ENCODE peak calls at places on chromosome 7, in four cellular contexts. J, V, F and U are unnamed samples.

GRCh38 chr7:30594055-30594539 is 581 bp upstream of the GARS1 start:
- DNase-seq in J (peak), V (peak), F (peak), U (no peak)

GRCh38 chr7:12861070-12861469 is 173.6 kb downstream of the ARL4A start:
- DNase-seq in F (no peak), V (no peak), J (no peak), U (no peak)

GRCh38 chr7:154424370-154424769 is 372.2 kb downstream of the DPP6 start:
- DNase-seq in V (no peak), F (no peak), J (no peak), U (no peak)

GRCh38 chr7:134870781-134871180 is 91.3 kb downstream of the CALD1 start:
- DNase-seq in J (no peak), V (no peak), F (no peak), U (no peak)

GRCh38 chr7:77940647-77941046 is 142.1 kb downstream of the PHTF2 start:
- DNase-seq in J (peak), F (no peak), V (peak), U (peak)

GRCh38 chr7:144063710-144064109 is 5.9 kb upstream of the OR2A25 start:
- DNase-seq in V (no peak), F (no peak), J (peak), U (no peak)

GRCh38 chr7:1318661-1319060 is 86.0 kb downstream of the UNCX start:
- DNase-seq in V (no peak), J (no peak), F (no peak), U (no peak)

GRCh38 chr7:155804431-155804831 is 7.8 kb downstream of the SHH start:
- DNase-seq in J (no peak), V (no peak), F (no peak), U (no peak)

GRCh38 chr7:79084423-79084822 is 369.0 kb downstream of the MAGI2 start:
- DNase-seq in J (no peak), F (no peak), V (no peak), U (no peak)

GRCh38 chr7:21616796-21617436 is 74.1 kb downstream of the DNAH11 start:
- DNase-seq in V (no peak), J (peak), F (no peak), U (no peak)

GRCh38 chr7:23247602-23248335 is 1.2 kb downstream of the GPNMB start:
- DNase-seq in F (no peak), V (no peak), J (no peak), U (peak)

GRCh38 chr7:137996386-137996851 is 5.5 kb downstream of the CREB3L2 start:
- DNase-seq in V (no peak), J (no peak), F (no peak), U (no peak)

GRCh38 chr7:90701021-90701420 is 104.9 kb downstream of the CDK14 start:
- DNase-seq in F (no peak), J (peak), V (peak), U (no peak)

GRCh38 chr7:149005427-149006344 is 22.6 kb downstream of the PDIA4 start:
- DNase-seq in J (peak), V (peak), F (peak), U (peak)

GRCh38 chr7:96075510-96076349 is 246.2 kb downstream of the SLC25A13 start:
- DNase-seq in F (peak), V (peak), J (peak), U (peak)